ENCODE peak calls at places on chromosome 1, in four cellular contexts. One of them, this sample, is unnamed.

GRCh38 chr1:40133122-40133665 is 28.0 kb upstream of the RLF start:
- DNase-seq in cardiac muscle cell: peak
- DNase-seq in GM13977: no peak
- DNase-seq in AG09309: no peak
- DNase-seq in this sample: no peak

GRCh38 chr1:7956218-7957032 is 5.1 kb upstream of the PARK7 start:
- DNase-seq in cardiac muscle cell: no peak
- DNase-seq in GM13977: no peak
- DNase-seq in AG09309: peak
- DNase-seq in this sample: peak

GRCh38 chr1:223535261-223535778 is 130.2 kb downstream of the CAPN8 start:
- DNase-seq in cardiac muscle cell: no peak
- DNase-seq in GM13977: no peak
- DNase-seq in AG09309: no peak
- DNase-seq in this sample: no peak

GRCh38 chr1:203467550-203467921 is 8.1 kb upstream of the PRELP start:
- DNase-seq in cardiac muscle cell: peak
- DNase-seq in GM13977: no peak
- DNase-seq in AG09309: no peak
- DNase-seq in this sample: no peak

GRCh38 chr1:6409053-6409452 is 10.7 kb downstream of the HES2 start:
- DNase-seq in cardiac muscle cell: no peak
- DNase-seq in GM13977: no peak
- DNase-seq in AG09309: no peak
- DNase-seq in this sample: no peak

GRCh38 chr1:48916121-48917069 is 139.7 kb upstream of the BEND5 start:
- DNase-seq in cardiac muscle cell: peak
- DNase-seq in GM13977: no peak
- DNase-seq in AG09309: peak
- DNase-seq in this sample: peak

GRCh38 chr1:21278898-21279819 is 11.1 kb downstream of the ECE1 start:
- DNase-seq in cardiac muscle cell: no peak
- DNase-seq in GM13977: no peak
- DNase-seq in AG09309: no peak
- DNase-seq in this sample: peak

GRCh38 chr1:65208577-65208976 is 60.6 kb downstream of the AK4 start:
- DNase-seq in cardiac muscle cell: no peak
- DNase-seq in GM13977: no peak
- DNase-seq in AG09309: no peak
- DNase-seq in this sample: no peak

GRCh38 chr1:5297199-5297877 is 642.9 kb downstream of the AJAP1 start:
- DNase-seq in cardiac muscle cell: no peak
- DNase-seq in GM13977: no peak
- DNase-seq in AG09309: no peak
- DNase-seq in this sample: no peak

GRCh38 chr1:223844521-223844961 is 1.2 kb downstream of the TP53BP2 start:
- DNase-seq in cardiac muscle cell: peak
- DNase-seq in GM13977: no peak
- DNase-seq in AG09309: no peak
- DNase-seq in this sample: no peak